ENCODE peak calls at places on chromosomes 13 and 19, in eight cellular contexts. One of them, this sample, is unnamed.

GRCh38 chr13:53276265-53276664 is 247.7 kb downstream of the OLFM4 start:
- DNase-seq in HepG2: no peak
- DNase-seq in HCT116: no peak
- DNase-seq in GM23248: no peak
- DNase-seq in fibroblast of lung: no peak
- DNase-seq in mammary epithelial cell: no peak
- DNase-seq in GM23338: peak; percentile 90
- DNase-seq in keratinocyte: no peak
- DNase-seq in this sample: no peak

GRCh38 chr13:22114630-22115311 is 443.9 kb downstream of the FGF9 start:
- DNase-seq in GM23248: peak; percentile 35
- DNase-seq in fibroblast of lung: no peak
- DNase-seq in mammary epithelial cell: no peak
- DNase-seq in HepG2: no peak
- DNase-seq in GM23338: no peak
- DNase-seq in keratinocyte: no peak
- DNase-seq in HCT116: no peak
- DNase-seq in this sample: no peak

GRCh38 chr19:4457654-4458406 is at the start of gene UBXN6:
- DNase-seq in HepG2: peak; percentile 95
- DNase-seq in GM23248: peak; percentile 100
- DNase-seq in keratinocyte: peak; percentile 77
- DNase-seq in GM23338: peak; percentile 100
- DNase-seq in HCT116: peak; percentile 92
- DNase-seq in fibroblast of lung: peak; percentile 99
- DNase-seq in mammary epithelial cell: peak; percentile 96
- DNase-seq in this sample: peak; percentile 89

GRCh38 chr19:10520652-10521318 is 3.5 kb upstream of the S1PR5 start:
- DNase-seq in keratinocyte: no peak
- DNase-seq in HCT116: no peak
- DNase-seq in mammary epithelial cell: peak; percentile 69
- DNase-seq in GM23338: no peak
- DNase-seq in HepG2: no peak
- DNase-seq in GM23248: no peak
- DNase-seq in fibroblast of lung: no peak
- DNase-seq in this sample: no peak

GRCh38 chr13:74629985-74630384 is 495.8 kb upstream of the KLF12 start:
- DNase-seq in mammary epithelial cell: no peak
- DNase-seq in HepG2: no peak
- DNase-seq in HCT116: no peak
- DNase-seq in GM23248: peak; percentile 1
- DNase-seq in keratinocyte: no peak
- DNase-seq in GM23338: no peak
- DNase-seq in fibroblast of lung: no peak
- DNase-seq in this sample: no peak

GRCh38 chr13:110262494-110262893 is 44.5 kb downstream of the COL4A1 start:
- DNase-seq in HepG2: no peak
- DNase-seq in GM23248: no peak
- DNase-seq in fibroblast of lung: no peak
- DNase-seq in HCT116: no peak
- DNase-seq in keratinocyte: no peak
- DNase-seq in GM23338: no peak
- DNase-seq in mammary epithelial cell: no peak
- DNase-seq in this sample: no peak

GRCh38 chr19:19568802-19569756 is 31.0 kb downstream of the CILP2 start:
- DNase-seq in mammary epithelial cell: peak; percentile 34
- DNase-seq in keratinocyte: no peak
- DNase-seq in fibroblast of lung: peak; percentile 67
- DNase-seq in GM23248: peak; percentile 82
- DNase-seq in HCT116: no peak
- DNase-seq in HepG2: no peak
- DNase-seq in GM23338: no peak
- DNase-seq in this sample: no peak

GRCh38 chr13:105497597-105497996 is 1037.9 kb downstream of the EFNB2 start:
- DNase-seq in HCT116: no peak
- DNase-seq in fibroblast of lung: no peak
- DNase-seq in mammary epithelial cell: no peak
- DNase-seq in keratinocyte: no peak
- DNase-seq in HepG2: no peak
- DNase-seq in GM23248: no peak
- DNase-seq in GM23338: no peak
- DNase-seq in this sample: no peak

GRCh38 chr13:110561335-110562033 is at the start of gene RAB20:
- DNase-seq in HCT116: peak; percentile 38
- DNase-seq in keratinocyte: no peak
- DNase-seq in GM23248: peak; percentile 82
- DNase-seq in GM23338: peak; percentile 90
- DNase-seq in fibroblast of lung: peak; percentile 75
- DNase-seq in HepG2: peak; percentile 80
- DNase-seq in mammary epithelial cell: peak; percentile 76
- DNase-seq in this sample: no peak

GRCh38 chr19:36100476-36100875 is 10.5 kb upstream of the OVOL3 start:
- DNase-seq in HepG2: no peak
- DNase-seq in GM23248: no peak
- DNase-seq in GM23338: no peak
- DNase-seq in keratinocyte: no peak
- DNase-seq in HCT116: no peak
- DNase-seq in fibroblast of lung: no peak
- DNase-seq in mammary epithelial cell: no peak
- DNase-seq in this sample: no peak

GRCh38 chr13:30796833-30797601 is 61.7 kb downstream of the ALOX5AP start:
- DNase-seq in mammary epithelial cell: peak; percentile 64
- DNase-seq in HepG2: no peak
- DNase-seq in fibroblast of lung: peak; percentile 81
- DNase-seq in GM23248: no peak
- DNase-seq in GM23338: no peak
- DNase-seq in keratinocyte: no peak
- DNase-seq in HCT116: no peak
- DNase-seq in this sample: no peak

GRCh38 chr19:32599736-32600157 is 18.8 kb downstream of the PDCD5 start:
- DNase-seq in GM23248: peak; percentile 75
- DNase-seq in fibroblast of lung: peak; percentile 58
- DNase-seq in GM23338: peak; percentile 75
- DNase-seq in HCT116: peak; percentile 55
- DNase-seq in HepG2: peak; percentile 57
- DNase-seq in keratinocyte: no peak
- DNase-seq in mammary epithelial cell: peak; percentile 23
- DNase-seq in this sample: peak; percentile 39

GRCh38 chr19:31303262-31303815 is 45.9 kb downstream of the TSHZ3 start:
- DNase-seq in GM23248: no peak
- DNase-seq in GM23338: no peak
- DNase-seq in keratinocyte: no peak
- DNase-seq in HCT116: no peak
- DNase-seq in HepG2: no peak
- DNase-seq in mammary epithelial cell: no peak
- DNase-seq in fibroblast of lung: no peak
- DNase-seq in this sample: no peak

GRCh38 chr13:98504371-98504963 is 72.4 kb downstream of the STK24 start:
- DNase-seq in HepG2: no peak
- DNase-seq in fibroblast of lung: no peak
- DNase-seq in keratinocyte: no peak
- DNase-seq in GM23338: no peak
- DNase-seq in HCT116: no peak
- DNase-seq in GM23248: no peak
- DNase-seq in mammary epithelial cell: no peak
- DNase-seq in this sample: no peak

GRCh38 chr13:98508280-98509074 is 68.4 kb downstream of the STK24 start:
- DNase-seq in GM23248: peak; percentile 91
- DNase-seq in HepG2: peak; percentile 35
- DNase-seq in HCT116: peak; percentile 78
- DNase-seq in GM23338: no peak
- DNase-seq in keratinocyte: no peak
- DNase-seq in fibroblast of lung: peak; percentile 91
- DNase-seq in mammary epithelial cell: peak; percentile 60
- DNase-seq in this sample: no peak

GRCh38 chr13:98507060-98507797 is 69.7 kb downstream of the STK24 start:
- DNase-seq in HCT116: no peak
- DNase-seq in GM23248: peak; percentile 50
- DNase-seq in GM23338: peak; percentile 67
- DNase-seq in fibroblast of lung: peak; percentile 80
- DNase-seq in keratinocyte: peak; percentile 25
- DNase-seq in mammary epithelial cell: no peak
- DNase-seq in HepG2: peak; percentile 48
- DNase-seq in this sample: peak; percentile 63

GRCh38 chr13:98504029-98504351 is 72.9 kb downstream of the STK24 start:
- DNase-seq in keratinocyte: no peak
- DNase-seq in HepG2: no peak
- DNase-seq in GM23248: no peak
- DNase-seq in GM23338: no peak
- DNase-seq in mammary epithelial cell: no peak
- DNase-seq in HCT116: no peak
- DNase-seq in fibroblast of lung: no peak
- DNase-seq in this sample: no peak

DNA sequence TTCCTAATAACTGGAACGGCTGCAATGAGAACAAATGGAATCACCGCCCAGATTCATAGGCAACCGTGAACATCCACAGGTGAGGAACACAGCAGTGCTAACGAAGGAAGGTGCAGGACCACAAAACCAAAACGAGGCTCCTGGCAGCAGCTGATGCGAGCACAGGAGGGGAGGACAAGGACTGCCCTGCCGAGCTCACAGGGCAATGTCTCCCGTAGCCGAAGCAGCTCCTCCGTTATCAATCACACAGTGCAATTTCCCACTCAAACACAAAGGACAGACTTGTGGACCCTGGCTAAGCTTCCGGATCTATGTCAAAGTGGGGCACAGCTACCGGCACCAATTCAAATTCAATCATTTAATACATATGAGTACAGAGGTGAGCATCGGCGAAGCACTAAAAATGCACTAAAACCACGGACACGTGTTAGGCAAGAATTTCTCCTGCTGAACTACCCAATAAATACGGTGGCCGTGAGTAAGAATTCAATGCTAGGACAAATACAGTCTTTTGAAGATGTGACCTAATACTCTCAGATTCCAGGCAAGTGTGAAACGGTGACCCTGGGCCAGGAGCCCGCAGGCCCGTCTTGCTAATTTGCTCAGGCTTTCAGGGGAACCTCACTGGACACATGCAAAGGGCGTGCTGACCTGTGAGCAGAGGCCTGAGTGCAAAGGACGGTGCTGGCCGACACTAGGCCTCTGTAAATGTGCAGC is 70.4 kb downstream of the STK24 start:
- DNase-seq in HCT116: no peak
- DNase-seq in mammary epithelial cell: no peak
- DNase-seq in GM23338: no peak
- DNase-seq in GM23248: no peak
- DNase-seq in fibroblast of lung: peak; percentile 11
- DNase-seq in keratinocyte: no peak
- DNase-seq in HepG2: peak; percentile 61
- DNase-seq in this sample: no peak
- H3K27ac ChIP-seq in HCT116: peak overlapping the region; percentile 39
- H3K27ac ChIP-seq in mammary epithelial cell: no peak overlapping the region
- H3K27ac ChIP-seq in GM23338: peak overlapping the region; percentile 92
- H3K27ac ChIP-seq in GM23248: peak overlapping the region; percentile 99
- H3K27ac ChIP-seq in fibroblast of lung: no peak overlapping the region
- H3K27ac ChIP-seq in keratinocyte: peak overlapping the region; percentile 96
- H3K27ac ChIP-seq in HepG2: peak overlapping the region; percentile 92
- H3K27ac ChIP-seq in this sample: peak overlapping the region; percentile 81

GRCh38 chr13:43784491-43784890 is 2.3 kb downstream of the ENOX1 start:
- DNase-seq in keratinocyte: no peak
- DNase-seq in mammary epithelial cell: no peak
- DNase-seq in GM23248: peak; percentile 47
- DNase-seq in HCT116: no peak
- DNase-seq in fibroblast of lung: no peak
- DNase-seq in HepG2: no peak
- DNase-seq in GM23338: no peak
- DNase-seq in this sample: no peak

GRCh38 chr13:43783820-43784219 is 3.0 kb downstream of the ENOX1 start:
- DNase-seq in GM23338: peak; percentile 66
- DNase-seq in mammary epithelial cell: peak; percentile 62
- DNase-seq in HepG2: no peak
- DNase-seq in keratinocyte: no peak
- DNase-seq in HCT116: no peak
- DNase-seq in fibroblast of lung: peak; percentile 16
- DNase-seq in GM23248: peak; percentile 73
- DNase-seq in this sample: no peak

GRCh38 chr13:43785681-43786471 is 896 bp downstream of the ENOX1 start:
- DNase-seq in GM23338: peak; percentile 70
- DNase-seq in HCT116: no peak
- DNase-seq in mammary epithelial cell: peak; percentile 56
- DNase-seq in fibroblast of lung: peak; percentile 62
- DNase-seq in GM23248: peak; percentile 76
- DNase-seq in keratinocyte: no peak
- DNase-seq in HepG2: no peak
- DNase-seq in this sample: no peak

GRCh38 chr13:43786472-43786765 is 353 bp downstream of the ENOX1 start:
- DNase-seq in GM23248: no peak
- DNase-seq in fibroblast of lung: no peak
- DNase-seq in HepG2: no peak
- DNase-seq in mammary epithelial cell: no peak
- DNase-seq in HCT116: no peak
- DNase-seq in keratinocyte: no peak
- DNase-seq in GM23338: no peak
- DNase-seq in this sample: no peak

GRCh38 chr13:43785166-43785680 is 1.5 kb downstream of the ENOX1 start:
- DNase-seq in keratinocyte: no peak
- DNase-seq in fibroblast of lung: no peak
- DNase-seq in GM23338: peak; percentile 19
- DNase-seq in HepG2: no peak
- DNase-seq in HCT116: no peak
- DNase-seq in GM23248: no peak
- DNase-seq in mammary epithelial cell: no peak
- DNase-seq in this sample: no peak
- H3K4me3 ChIP-seq in keratinocyte: peak overlapping the region; percentile 74
- H3K4me3 ChIP-seq in fibroblast of lung: peak overlapping the region; percentile 42
- H3K4me3 ChIP-seq in GM23338: peak overlapping the region; percentile 72
- H3K4me3 ChIP-seq in HepG2: no peak overlapping the region
- H3K4me3 ChIP-seq in HCT116: no peak overlapping the region
- H3K4me3 ChIP-seq in GM23248: peak overlapping the region; percentile 74
- H3K4me3 ChIP-seq in mammary epithelial cell: peak overlapping the region; percentile 73
- H3K4me3 ChIP-seq in this sample: peak overlapping the region; percentile 79

DNA sequence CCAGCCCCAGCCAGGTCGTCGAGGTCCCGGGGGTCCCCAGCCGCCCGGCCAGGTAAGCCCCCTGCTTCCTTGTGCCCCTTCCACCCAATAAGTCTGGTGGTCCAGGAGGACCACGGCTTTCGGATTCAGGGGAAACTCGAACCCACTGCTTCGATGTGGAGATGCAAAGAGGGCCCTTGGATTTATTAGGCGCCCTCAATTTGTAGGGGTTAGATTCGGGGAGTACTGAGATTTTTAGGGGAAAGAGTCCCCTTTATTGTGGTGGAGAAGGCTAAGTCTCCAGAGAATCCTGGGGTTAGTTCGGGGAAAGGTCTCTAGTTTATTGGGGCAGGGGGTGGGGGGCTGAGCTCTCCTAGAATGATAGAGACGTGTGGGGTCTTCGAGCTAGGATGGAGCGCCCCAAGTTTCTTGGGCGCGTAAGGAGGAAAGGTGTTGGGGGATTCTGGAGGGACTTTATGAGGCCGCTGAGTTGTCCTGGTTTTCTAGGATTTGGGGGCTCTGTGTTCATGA is 3.8 kb upstream of the LTBP4 start:
- DNase-seq in mammary epithelial cell: no peak
- DNase-seq in fibroblast of lung: no peak
- DNase-seq in HepG2: no peak
- DNase-seq in HCT116: no peak
- DNase-seq in keratinocyte: no peak
- DNase-seq in GM23248: no peak
- DNase-seq in GM23338: no peak
- DNase-seq in this sample: no peak
- TF ChIP-seq EZH2 in mammary epithelial cell: no peak
- TF ChIP-seq EZH2 in fibroblast of lung: peak; percentile 46
- TF ChIP-seq EZH2 in HepG2: no peak
- TF ChIP-seq EZH2 in HCT116: no peak
- TF ChIP-seq EZH2 in keratinocyte: peak; percentile 34
- TF ChIP-seq EZH2 in GM23248: peak; percentile 67
- TF ChIP-seq EZH2 in GM23338: peak; percentile 42
- TF ChIP-seq EZH2 in this sample: no peak

GRCh38 chr19:12772323-12772722 is 3.0 kb downstream of the HOOK2 start:
- DNase-seq in mammary epithelial cell: no peak
- DNase-seq in GM23248: no peak
- DNase-seq in HepG2: no peak
- DNase-seq in fibroblast of lung: no peak
- DNase-seq in keratinocyte: no peak
- DNase-seq in HCT116: no peak
- DNase-seq in GM23338: no peak
- DNase-seq in this sample: no peak
- H3K27ac ChIP-seq in mammary epithelial cell: no peak overlapping the region
- H3K27ac ChIP-seq in GM23248: no peak overlapping the region
- H3K27ac ChIP-seq in HepG2: no peak overlapping the region
- H3K27ac ChIP-seq in fibroblast of lung: no peak overlapping the region
- H3K27ac ChIP-seq in keratinocyte: no peak overlapping the region
- H3K27ac ChIP-seq in HCT116: no peak overlapping the region
- H3K27ac ChIP-seq in GM23338: no peak overlapping the region
- H3K27ac ChIP-seq in this sample: no peak overlapping the region